ENCODE peak calls at places on chromosomes 13 and 19, in ten cellular contexts. M is esophagus squamous epithelium, W is A549, A is right lobe of liver, Q is psoas muscle, Y is tibial artery, B is H1, D is heart left ventricle, T is breast epithelium, F is cardiac muscle cell. R is an unnamed sample.
A peak's percentile ranks its signal among the peaks of the same experiment; 100 is the strongest.

GRCh38 chr19:16457195-16457953 is 14.4 kb downstream of the EPS15L1 start:
- DNase-seq in M (no peak), W (no peak), A (no peak), Q (peak; percentile 49), Y (peak; percentile 32), B (no peak), D (peak; percentile 79), T (no peak), F (peak; percentile 14), R (no peak)

GRCh38 chr19:5232798-5233505 is 107.7 kb downstream of the PTPRS start:
- DNase-seq in M (no peak), W (no peak), A (no peak), Q (no peak), Y (no peak), B (no peak), D (no peak), T (no peak), F (no peak), R (no peak)

GRCh38 chr19:6232567-6232966 is 47.2 kb downstream of the MLLT1 start:
- DNase-seq in M (no peak), W (no peak), A (no peak), Q (peak; percentile 35), Y (no peak), B (no peak), D (no peak), T (no peak), F (no peak), R (no peak)

GRCh38 chr19:19094513-19094912 is 30.7 kb downstream of the SLC25A42 start:
- DNase-seq in M (no peak), W (no peak), A (no peak), Q (no peak), Y (no peak), B (no peak), D (no peak), T (no peak), F (no peak), R (no peak)

GRCh38 chr19:50906217-50906616 is 5.0 kb downstream of the KLK4 start:
- DNase-seq in M (no peak), W (peak; percentile 39), A (no peak), Q (no peak), Y (no peak), B (no peak), D (peak; percentile 32), T (no peak), F (peak; percentile 58), R (no peak)

GRCh38 chr19:18470153-18470552 is 32.2 kb upstream of the ISYNA1 start:
- DNase-seq in M (no peak), W (peak; percentile 37), A (no peak), Q (no peak), Y (no peak), B (no peak), D (no peak), T (no peak), F (peak; percentile 45), R (no peak)

GRCh38 chr19:2945575-2946184 is 909 bp upstream of the ZNF77 start:
- DNase-seq in M (no peak), W (no peak), A (no peak), Q (no peak), Y (no peak), B (no peak), D (no peak), T (no peak), F (no peak), R (no peak)

GRCh38 chr19:48868196-48868886 is at the start of gene PLEKHA4:
- DNase-seq in M (no peak), W (no peak), A (peak; percentile 75), Q (peak; percentile 88), Y (peak; percentile 76), B (no peak), D (peak; percentile 84), T (peak; percentile 66), F (no peak), R (peak; percentile 56)

GRCh38 chr19:58569943-58570670 is 3.0 kb downstream of the MZF1 start:
- DNase-seq in M (no peak), W (no peak), A (peak; percentile 40), Q (peak; percentile 15), Y (no peak), B (no peak), D (peak; percentile 21), T (no peak), F (no peak), R (no peak)

GRCh38 chr19:913080-913748 is at the start of gene R3HDM4:
- DNase-seq in M (no peak), W (peak; percentile 54), A (peak; percentile 87), Q (peak; percentile 84), Y (peak; percentile 63), B (no peak), D (peak; percentile 87), T (peak; percentile 76), F (peak; percentile 83), R (peak; percentile 75)

GRCh38 chr13:32142956-32143375 is 111.4 kb downstream of the FRY start:
- DNase-seq in M (no peak), W (peak; percentile 10), A (no peak), Q (no peak), Y (no peak), B (peak; percentile 34), D (no peak), T (no peak), F (peak; percentile 26), R (no peak)

GRCh38 chr19:52603558-52604207 is 33.6 kb downstream of the ZNF701 start:
- DNase-seq in M (no peak), W (no peak), A (no peak), Q (no peak), Y (no peak), B (no peak), D (no peak), T (no peak), F (no peak), R (no peak)

GRCh38 chr13:106919093-106919492 is 351.2 kb upstream of the ARGLU1 start:
- DNase-seq in M (no peak), W (no peak), A (no peak), Q (no peak), Y (no peak), B (no peak), D (no peak), T (no peak), F (no peak), R (no peak)

DNA sequence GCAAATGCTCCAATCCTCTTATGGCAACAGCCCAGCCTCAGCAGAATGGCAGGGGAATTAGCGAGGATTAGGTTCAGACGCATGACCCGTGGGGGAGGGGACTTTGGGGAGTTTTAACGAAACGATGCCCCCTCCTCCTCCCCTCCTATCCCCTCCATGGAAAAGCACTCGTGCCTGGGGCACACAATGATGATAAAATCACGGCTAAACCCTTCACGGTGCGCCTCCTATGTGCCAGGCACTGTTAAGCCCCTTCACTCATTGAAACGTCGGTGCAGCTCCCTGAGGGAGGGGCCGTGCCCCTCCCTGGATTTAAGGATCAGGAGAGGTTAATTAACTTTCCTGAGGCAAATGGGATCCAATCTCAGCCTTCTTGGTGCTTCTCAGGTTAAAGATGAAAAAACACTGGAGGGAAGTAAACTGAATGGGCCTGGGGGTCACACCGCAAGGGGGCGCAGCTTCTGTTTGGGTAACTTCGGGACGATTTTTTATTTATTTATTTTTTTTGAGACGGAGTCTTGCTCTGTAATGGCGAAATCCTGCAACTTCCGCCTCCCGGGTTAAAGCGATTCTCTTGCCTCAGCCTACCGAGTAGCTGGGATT is 10.1 kb upstream of the TPRX2 start:
- DNase-seq in M (no peak), W (peak; percentile 82), A (no peak), Q (no peak), Y (no peak), B (peak; percentile 62), D (no peak), T (no peak), F (peak; percentile 44), R (no peak)
- TF ChIP-seq CTCF in M (no peak), W (peak; percentile 97), A (peak; percentile 42), Q (no peak), Y (no peak), B (peak; percentile 60), D (peak; percentile 29), T (no peak), F (peak; percentile 50), R (no peak)

DNA sequence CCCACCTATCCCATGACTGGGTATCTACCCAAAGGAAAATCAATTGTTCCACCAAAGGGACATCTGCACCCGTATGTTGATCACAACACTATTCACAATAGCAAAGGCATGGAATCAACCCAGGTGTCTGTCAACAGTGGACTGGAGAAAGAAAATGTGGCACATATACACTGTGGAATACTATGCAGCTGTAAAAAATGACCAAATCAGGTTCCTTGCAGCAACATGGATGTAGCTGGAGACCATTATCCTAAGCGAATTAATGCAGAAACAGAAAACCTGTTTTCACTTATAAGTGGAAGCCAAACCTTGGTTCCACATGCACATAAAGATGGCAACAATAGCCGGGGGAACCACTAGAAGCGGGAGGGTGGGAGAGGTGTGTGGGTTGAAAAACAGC is 228.6 kb downstream of the UQCRFS1 start:
- DNase-seq in M (no peak), W (no peak), A (no peak), Q (no peak), Y (no peak), B (no peak), D (no peak), T (no peak), F (no peak), R (no peak)
- H3K4me3 ChIP-seq in M (no peak overlapping the region), W (no peak overlapping the region), A (no peak overlapping the region), Q (no peak overlapping the region), Y (no peak overlapping the region), B (no peak overlapping the region), D (no peak overlapping the region), T (no peak overlapping the region), F (no peak overlapping the region), R (no peak overlapping the region)

DNA sequence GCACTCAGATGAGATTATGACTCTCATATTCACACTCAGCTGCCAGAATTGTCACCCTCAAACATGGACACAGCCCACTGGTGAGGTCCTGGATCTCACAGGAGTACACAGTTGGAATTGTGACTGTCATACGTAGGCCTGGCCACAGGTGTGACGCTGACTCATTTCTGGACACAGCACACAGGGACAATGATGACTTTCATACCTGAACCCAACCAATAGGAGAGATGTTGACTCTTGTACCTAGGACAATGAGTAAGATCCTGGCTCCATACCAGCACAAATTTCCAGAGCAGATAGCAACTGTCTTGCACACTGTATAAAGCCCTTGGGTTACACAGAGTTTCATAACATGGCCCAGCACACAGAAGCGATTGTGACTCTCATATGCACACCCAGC is 46.4 kb downstream of the ZNF85 start:
- DNase-seq in M (no peak), W (no peak), A (no peak), Q (no peak), Y (no peak), B (no peak), D (no peak), T (peak; percentile 64), F (no peak), R (no peak)
- H3K27ac ChIP-seq in M (no peak overlapping the region), W (no peak overlapping the region), A (no peak overlapping the region), Q (no peak overlapping the region), Y (no peak overlapping the region), B (no peak overlapping the region), D (no peak overlapping the region), T (peak overlapping the region; percentile 72), F (no peak overlapping the region), R (no peak overlapping the region)

DNA sequence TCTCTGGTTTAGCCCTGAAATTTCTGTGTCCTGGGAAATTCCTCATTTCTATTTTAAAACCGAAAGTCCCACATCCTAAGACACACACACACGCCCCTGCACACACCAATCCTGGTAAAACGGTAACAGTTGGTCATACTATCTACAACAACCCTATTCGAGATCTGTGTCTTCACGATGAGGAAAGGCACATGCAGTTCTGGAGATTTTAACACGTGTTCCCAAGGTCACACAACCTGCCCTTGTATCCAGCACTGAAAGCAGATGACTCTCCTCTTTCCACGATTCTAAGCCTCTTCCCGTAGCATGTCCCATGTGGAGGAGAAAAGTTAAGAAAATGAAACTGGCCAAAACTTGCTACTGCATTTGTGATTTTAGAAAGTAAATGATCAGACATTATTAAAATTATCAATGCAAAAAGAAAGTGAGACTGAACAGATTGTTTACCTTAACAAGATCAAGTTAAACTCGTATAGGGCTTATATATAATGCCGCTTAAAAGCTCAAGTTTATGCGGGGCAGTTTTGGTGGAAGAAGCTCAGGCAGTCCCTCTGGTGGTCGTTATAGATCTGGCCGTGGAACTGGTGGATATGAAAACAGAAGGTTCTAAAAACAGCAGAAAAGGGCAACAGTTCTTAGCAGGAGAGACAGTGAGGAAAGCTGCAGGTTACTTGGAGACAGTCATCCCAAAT is 32.7 kb downstream of the VSTM1 start:
- DNase-seq in M (no peak), W (peak; percentile 48), A (no peak), Q (no peak), Y (no peak), B (no peak), D (no peak), T (no peak), F (peak; percentile 29), R (no peak)
- TF ChIP-seq CTCF in M (no peak), W (peak; percentile 55), A (no peak), Q (no peak), Y (no peak), B (peak; percentile 58), D (peak; percentile 38), T (peak; percentile 12), F (peak; percentile 60), R (no peak)

R was measured in lung.